ENCODE peak calls at places on chromosomes 13 and 19, in six cellular contexts. N is GM12891, T is HepG2, L is GM12878, K is K562, C is H1. X is an unnamed sample.

GRCh38 chr19:57583521-57584416 is at the start of gene ZIK1:
- DNase-seq in K (peak; percentile 34), T (peak; percentile 83), L (peak; percentile 61), C (peak; percentile 90), N (peak; percentile 98), X (peak; percentile 86)

GRCh38 chr19:3250675-3251074 is 26.2 kb downstream of the CELF5 start:
- DNase-seq in C (peak; percentile 64), L (no peak), N (no peak), K (peak; percentile 64), T (peak; percentile 13), X (no peak)

GRCh38 chr19:43469160-43469480 is 3.7 kb upstream of the LYPD3 start:
- DNase-seq in K (no peak), T (peak; percentile 46), L (no peak), N (no peak), C (no peak), X (no peak)

GRCh38 chr13:28526876-28527275 is 31.9 kb upstream of the FLT1 start:
- DNase-seq in C (no peak), N (no peak), T (no peak), L (no peak), K (no peak), X (no peak)

GRCh38 chr19:29393915-29394460 is 131.8 kb upstream of the VSTM2B start:
- DNase-seq in C (no peak), K (no peak), N (no peak), L (no peak), T (no peak), X (no peak)

GRCh38 chr13:65946387-65946786 is 1283.7 kb downstream of the PCDH9 start:
- DNase-seq in C (no peak), N (no peak), K (no peak), L (no peak), T (no peak), X (no peak)

GRCh38 chr13:112241288-112241687 is 134.9 kb upstream of the SPACA7 start:
- DNase-seq in L (no peak), T (no peak), N (no peak), C (no peak), K (no peak), X (no peak)

GRCh38 chr19:50224986-50225747 is 21.7 kb downstream of the MYH14 start:
- DNase-seq in C (no peak), L (no peak), K (no peak), T (no peak), N (no peak), X (no peak)

GRCh38 chr13:98450495-98451167 is 126.3 kb downstream of the STK24 start:
- DNase-seq in T (peak; percentile 19), K (no peak), N (no peak), C (no peak), L (no peak), X (no peak)

GRCh38 chr19:11781295-11782057 is 14.7 kb downstream of the ZNF441 start:
- DNase-seq in N (no peak), L (no peak), K (no peak), T (peak; percentile 36), C (no peak), X (no peak)

GRCh38 chr13:35906636-35907035 is 224.5 kb downstream of the DCLK1 start:
- DNase-seq in L (no peak), T (no peak), N (no peak), C (peak; percentile 33), K (no peak), X (no peak)

GRCh38 chr13:106503272-106503671 is 32.2 kb downstream of the EFNB2 start:
- DNase-seq in L (no peak), N (no peak), C (no peak), T (no peak), K (no peak), X (no peak)

GRCh38 chr19:44749994-44750393 is 1.5 kb downstream of the BCL3 start:
- DNase-seq in L (no peak), K (no peak), C (no peak), T (no peak), N (no peak), X (no peak)

GRCh38 chr19:542173-542866 is 1.5 kb upstream of the GZMM start:
- DNase-seq in T (no peak), C (no peak), L (no peak), K (no peak), N (no peak), X (no peak)

GRCh38 chr19:15443838-15444237 is 5.9 kb downstream of the WIZ start:
- DNase-seq in N (no peak), T (no peak), K (no peak), C (no peak), L (no peak), X (no peak)

GRCh38 chr13:41694902-41695301 is 237.6 kb downstream of the RGCC start:
- DNase-seq in L (peak; percentile 7), C (no peak), N (peak; percentile 5), K (peak; percentile 24), T (no peak), X (peak; percentile 3)

GRCh38 chr13:73462241-73462640 is 403.4 kb downstream of the KLF5 start:
- DNase-seq in L (no peak), N (no peak), T (no peak), C (no peak), K (no peak), X (no peak)

GRCh38 chr19:38221919-38222828 is 1.8 kb downstream of the DPF1 start:
- DNase-seq in N (no peak), T (no peak), L (no peak), C (no peak), K (no peak), X (no peak)

GRCh38 chr19:46428278-46429141 is at the start of gene PNMA8C:
- DNase-seq in L (no peak), C (peak; percentile 93), T (no peak), N (no peak), K (peak; percentile 71), X (peak; percentile 41)

GRCh38 chr13:80962855-80963254 is 621.9 kb upstream of the SPRY2 start:
- DNase-seq in T (no peak), C (no peak), L (no peak), K (no peak), N (no peak), X (no peak)

GRCh38 chr19:56314018-56314583 is 538 bp downstream of the ZSCAN5A start:
- DNase-seq in N (no peak), K (no peak), T (peak; percentile 67), C (no peak), L (no peak), X (no peak)

GRCh38 chr13:27822258-27822872 is 30.1 kb downstream of the GSX1 start:
- DNase-seq in K (no peak), T (no peak), L (no peak), C (no peak), N (no peak), X (no peak)

GRCh38 chr13:76799696-76800095 is 86.5 kb downstream of the KCTD12 start:
- DNase-seq in K (no peak), L (no peak), C (no peak), N (no peak), T (no peak), X (no peak)

GRCh38 chr19:16504271-16504670 is 8.1 kb downstream of the C19orf44 start:
- DNase-seq in C (no peak), L (no peak), N (no peak), T (no peak), K (no peak), X (no peak)

GRCh38 chr19:1093811-1094553 is 1.2 kb downstream of the POLR2E start:
- DNase-seq in L (no peak), C (no peak), T (peak; percentile 29), N (no peak), K (no peak), X (no peak)

DNA sequence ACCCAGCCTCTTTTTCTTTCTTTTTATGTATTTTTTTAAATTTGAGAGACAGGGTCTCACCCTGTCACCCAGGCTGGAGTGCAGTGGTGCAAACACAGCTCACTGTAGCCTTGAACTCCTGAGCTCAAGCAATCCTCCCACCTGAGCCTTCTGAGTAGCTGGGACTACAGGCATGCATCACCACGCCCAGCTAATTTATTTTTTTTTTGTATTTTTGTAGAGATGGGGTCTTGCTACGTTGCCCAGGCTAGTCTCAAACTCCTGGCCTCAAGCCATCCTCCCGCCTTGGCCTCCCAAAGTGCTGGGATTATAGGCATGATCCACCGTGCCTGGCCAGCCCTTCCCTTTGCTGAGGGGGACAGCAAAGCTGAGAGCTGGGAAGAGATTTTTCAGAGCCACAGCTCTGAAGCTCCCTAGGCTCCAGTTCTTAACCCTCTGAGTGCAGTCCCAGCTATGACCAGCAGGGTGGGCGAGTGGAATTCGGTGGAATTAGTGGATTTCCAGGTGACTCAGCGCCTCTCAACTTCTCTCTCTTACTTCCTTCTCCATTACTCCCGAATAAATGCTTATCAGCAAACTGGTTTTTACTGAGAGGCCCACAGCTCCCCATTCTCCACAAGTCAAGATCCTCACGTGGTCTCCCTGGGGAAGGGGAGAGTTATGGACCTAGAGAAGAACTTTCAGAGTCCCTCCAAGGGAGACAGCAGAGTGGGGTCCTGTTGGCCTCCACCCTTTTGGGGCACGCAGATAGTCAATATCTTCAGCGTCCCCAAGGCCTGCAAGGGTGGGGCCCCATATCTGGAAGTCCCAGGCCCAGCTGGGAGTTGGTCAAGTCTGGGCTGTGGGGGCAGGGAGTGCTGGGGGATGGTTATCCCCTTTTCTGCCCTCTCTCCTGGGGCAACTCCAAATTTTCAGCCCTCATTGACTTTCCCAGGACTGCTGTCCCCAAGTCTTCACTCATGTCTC is 1.2 kb downstream of the BLVRB start:
- DNase-seq in L (no peak), K (peak; percentile 95), T (peak; percentile 81), N (no peak), C (peak; percentile 96), X (no peak)
- TF ChIP-seq POLR2A in L (no peak), K (peak; percentile 41), T (no peak), N (no peak), C (no peak), X (no peak)

GRCh38 chr19:35846038-35846668 is 6.2 kb downstream of the NPHS1 start:
- DNase-seq in C (peak; percentile 61), K (no peak), N (no peak), L (no peak), T (no peak), X (no peak)
- TF ChIP-seq TAF1 in C (no peak), K (no peak), N (no peak), L (no peak), T (no peak), X (no peak)

GRCh38 chr19:48879025-48879572 is 6.9 kb downstream of the PPP1R15A start:
- DNase-seq in K (no peak), L (no peak), C (no peak), N (no peak), T (no peak), X (no peak)

GRCh38 chr19:48874309-48875135 is 2.3 kb downstream of the PPP1R15A start:
- DNase-seq in C (no peak), L (no peak), N (no peak), T (no peak), K (peak; percentile 77), X (no peak)

GRCh38 chr19:48881741-48882657 is 9.8 kb downstream of the PPP1R15A start:
- DNase-seq in C (peak; percentile 83), L (no peak), T (no peak), N (no peak), K (peak; percentile 68), X (no peak)

GRCh38 chr19:48878219-48879024 is 6.2 kb downstream of the PPP1R15A start:
- DNase-seq in N (no peak), L (no peak), K (peak; percentile 98), C (no peak), T (no peak), X (no peak)

GRCh38 chr19:48877900-48878218 is 5.6 kb downstream of the PPP1R15A start:
- DNase-seq in K (no peak), L (no peak), T (no peak), N (no peak), C (no peak), X (no peak)
- TF ChIP-seq POLR2AphosphoS5 in K (peak; percentile 48), L (peak; percentile 12), T (no peak), N (peak; percentile 44), C (no peak), X (no peak)

GRCh38 chr19:53865918-53866696 is 1.6 kb upstream of the MYADM start:
- DNase-seq in N (no peak), L (no peak), K (peak; percentile 41), T (peak; percentile 68), C (peak; percentile 83), X (peak; percentile 58)
- TF ChIP-seq POLR2A in N (no peak), L (no peak), K (no peak), T (peak; percentile 90), C (peak; percentile 78), X (no peak)